ENCODE peak calls at places on chromosomes 16 and 17, in seven cellular contexts. One of them, this sample, is unnamed.

GRCh38 chr17:82704886-82705285 is 6.4 kb upstream of the RAB40B start:
- DNase-seq in transverse colon: no peak
- DNase-seq in uterus: no peak
- DNase-seq in IMR-90: no peak
- DNase-seq in sigmoid colon: no peak
- DNase-seq in A549: no peak
- DNase-seq in ovary: no peak
- DNase-seq in this sample: no peak

GRCh38 chr17:8581002-8581658 is 49.4 kb downstream of the MYH10 start:
- DNase-seq in uterus: no peak
- DNase-seq in ovary: no peak
- DNase-seq in sigmoid colon: no peak
- DNase-seq in A549: no peak
- DNase-seq in IMR-90: no peak
- DNase-seq in transverse colon: no peak
- DNase-seq in this sample: no peak

GRCh38 chr17:30942311-30943079 is 20.8 kb downstream of the ADAP2 start:
- DNase-seq in ovary: no peak
- DNase-seq in IMR-90: peak; percentile 62
- DNase-seq in A549: no peak
- DNase-seq in transverse colon: no peak
- DNase-seq in sigmoid colon: no peak
- DNase-seq in uterus: no peak
- DNase-seq in this sample: no peak

GRCh38 chr16:69334696-69335095 is 4.3 kb upstream of the PDF start:
- DNase-seq in ovary: no peak
- DNase-seq in IMR-90: no peak
- DNase-seq in A549: no peak
- DNase-seq in transverse colon: no peak
- DNase-seq in uterus: no peak
- DNase-seq in sigmoid colon: no peak
- DNase-seq in this sample: no peak

GRCh38 chr16:1877804-1878203 is 5.8 kb upstream of the MEIOB start:
- DNase-seq in ovary: no peak
- DNase-seq in A549: no peak
- DNase-seq in sigmoid colon: peak; percentile 29
- DNase-seq in IMR-90: no peak
- DNase-seq in transverse colon: peak; percentile 54
- DNase-seq in uterus: no peak
- DNase-seq in this sample: no peak

GRCh38 chr17:41500131-41500911 is 5.1 kb downstream of the KRT13 start:
- DNase-seq in uterus: no peak
- DNase-seq in sigmoid colon: no peak
- DNase-seq in IMR-90: peak; percentile 76
- DNase-seq in A549: peak; percentile 50
- DNase-seq in ovary: no peak
- DNase-seq in transverse colon: no peak
- DNase-seq in this sample: no peak

GRCh38 chr17:75783069-75783783 is 1.4 kb upstream of the UNK start:
- DNase-seq in uterus: no peak
- DNase-seq in ovary: no peak
- DNase-seq in A549: peak; percentile 59
- DNase-seq in IMR-90: peak; percentile 64
- DNase-seq in sigmoid colon: no peak
- DNase-seq in transverse colon: no peak
- DNase-seq in this sample: no peak

GRCh38 chr16:53219795-53220194 is 165.0 kb downstream of the CHD9 start:
- DNase-seq in transverse colon: no peak
- DNase-seq in sigmoid colon: no peak
- DNase-seq in uterus: no peak
- DNase-seq in A549: peak; percentile 27
- DNase-seq in ovary: no peak
- DNase-seq in IMR-90: peak; percentile 69
- DNase-seq in this sample: no peak

GRCh38 chr17:48100591-48101011 is 677 bp downstream of the CBX1 start:
- DNase-seq in IMR-90: peak; percentile 58
- DNase-seq in uterus: peak; percentile 63
- DNase-seq in A549: peak; percentile 79
- DNase-seq in sigmoid colon: peak; percentile 81
- DNase-seq in transverse colon: peak; percentile 54
- DNase-seq in ovary: peak; percentile 59
- DNase-seq in this sample: peak; percentile 56

GRCh38 chr17:28072935-28073533 is 30.6 kb downstream of the NLK start:
- DNase-seq in IMR-90: no peak
- DNase-seq in A549: no peak
- DNase-seq in transverse colon: no peak
- DNase-seq in sigmoid colon: no peak
- DNase-seq in uterus: no peak
- DNase-seq in ovary: no peak
- DNase-seq in this sample: no peak

GRCh38 chr17:21199856-21200255 is 14.1 kb downstream of the TMEM11 start:
- DNase-seq in A549: no peak
- DNase-seq in ovary: no peak
- DNase-seq in transverse colon: no peak
- DNase-seq in sigmoid colon: no peak
- DNase-seq in IMR-90: no peak
- DNase-seq in uterus: no peak
- DNase-seq in this sample: no peak

GRCh38 chr17:7263071-7263800 is 958 bp upstream of the CLDN7 start:
- DNase-seq in A549: peak; percentile 46
- DNase-seq in sigmoid colon: no peak
- DNase-seq in IMR-90: no peak
- DNase-seq in uterus: no peak
- DNase-seq in ovary: no peak
- DNase-seq in transverse colon: peak; percentile 95
- DNase-seq in this sample: peak; percentile 70

GRCh38 chr17:7261377-7262191 is 694 bp downstream of the CLDN7 start:
- DNase-seq in ovary: no peak
- DNase-seq in uterus: no peak
- DNase-seq in A549: no peak
- DNase-seq in sigmoid colon: no peak
- DNase-seq in IMR-90: no peak
- DNase-seq in transverse colon: no peak
- DNase-seq in this sample: no peak

GRCh38 chr17:7260601-7261376 is 1.5 kb downstream of the CLDN7 start:
- DNase-seq in sigmoid colon: no peak
- DNase-seq in transverse colon: peak; percentile 84
- DNase-seq in uterus: no peak
- DNase-seq in ovary: no peak
- DNase-seq in A549: no peak
- DNase-seq in IMR-90: no peak
- DNase-seq in this sample: peak; percentile 86

GRCh38 chr17:7263801-7264078 is 1.5 kb upstream of the CLDN7 start:
- DNase-seq in uterus: no peak
- DNase-seq in IMR-90: no peak
- DNase-seq in A549: no peak
- DNase-seq in sigmoid colon: no peak
- DNase-seq in ovary: no peak
- DNase-seq in transverse colon: peak; percentile 76
- DNase-seq in this sample: no peak

DNA sequence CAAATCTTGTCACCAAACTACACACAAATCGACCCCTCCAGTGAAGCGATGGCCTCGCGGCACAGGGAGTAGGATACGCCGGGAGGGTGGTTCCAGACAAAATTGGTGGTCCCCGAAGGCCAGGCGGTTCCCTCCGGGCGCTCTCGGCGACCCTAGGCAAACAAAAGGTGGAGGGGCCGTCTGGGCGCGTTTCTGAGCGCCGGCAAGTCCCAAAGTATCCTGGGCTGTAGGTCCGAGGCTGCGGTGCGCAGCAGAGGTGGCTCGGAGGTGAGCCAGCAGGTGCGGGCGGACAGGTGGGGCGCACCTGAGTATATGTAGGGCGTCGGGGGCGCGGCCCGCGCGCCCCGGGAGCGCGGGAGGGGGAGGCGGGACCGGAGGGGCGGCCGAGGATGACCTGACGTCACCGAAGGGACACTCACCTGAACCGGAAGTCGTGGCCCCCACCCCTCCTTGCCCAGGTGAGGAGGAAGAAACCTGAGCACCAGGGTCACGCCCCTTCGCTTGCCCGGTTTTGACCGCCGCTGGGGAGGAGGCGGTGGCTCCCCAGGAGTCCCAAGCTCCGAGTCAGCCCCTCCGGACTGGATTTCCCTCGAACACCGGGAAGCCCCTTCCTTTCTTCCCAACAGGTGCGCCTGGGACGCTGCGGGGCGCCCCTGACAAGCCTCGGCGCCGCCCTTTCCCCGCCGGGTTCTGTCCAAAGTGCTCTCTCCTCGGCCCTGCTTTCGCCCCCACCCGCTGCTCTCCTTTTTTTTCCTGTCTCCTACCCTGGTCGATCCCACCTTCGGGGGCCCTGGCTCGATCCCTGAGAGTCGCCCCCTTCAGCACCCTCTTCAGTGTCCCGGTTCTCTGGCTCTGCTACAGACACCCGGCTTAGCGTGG is at the start of gene CLDN7:
- DNase-seq in transverse colon: peak; percentile 94
- DNase-seq in ovary: no peak
- DNase-seq in sigmoid colon: no peak
- DNase-seq in A549: no peak
- DNase-seq in IMR-90: no peak
- DNase-seq in uterus: no peak
- DNase-seq in this sample: peak; percentile 93
- TF ChIP-seq POLR2A in transverse colon: peak; percentile 99
- TF ChIP-seq POLR2A in ovary: no peak
- TF ChIP-seq POLR2A in sigmoid colon: no peak
- TF ChIP-seq POLR2A in A549: no peak
- TF ChIP-seq POLR2A in IMR-90: no peak
- TF ChIP-seq POLR2A in uterus: no peak
- TF ChIP-seq POLR2A in this sample: peak; percentile 76

DNA sequence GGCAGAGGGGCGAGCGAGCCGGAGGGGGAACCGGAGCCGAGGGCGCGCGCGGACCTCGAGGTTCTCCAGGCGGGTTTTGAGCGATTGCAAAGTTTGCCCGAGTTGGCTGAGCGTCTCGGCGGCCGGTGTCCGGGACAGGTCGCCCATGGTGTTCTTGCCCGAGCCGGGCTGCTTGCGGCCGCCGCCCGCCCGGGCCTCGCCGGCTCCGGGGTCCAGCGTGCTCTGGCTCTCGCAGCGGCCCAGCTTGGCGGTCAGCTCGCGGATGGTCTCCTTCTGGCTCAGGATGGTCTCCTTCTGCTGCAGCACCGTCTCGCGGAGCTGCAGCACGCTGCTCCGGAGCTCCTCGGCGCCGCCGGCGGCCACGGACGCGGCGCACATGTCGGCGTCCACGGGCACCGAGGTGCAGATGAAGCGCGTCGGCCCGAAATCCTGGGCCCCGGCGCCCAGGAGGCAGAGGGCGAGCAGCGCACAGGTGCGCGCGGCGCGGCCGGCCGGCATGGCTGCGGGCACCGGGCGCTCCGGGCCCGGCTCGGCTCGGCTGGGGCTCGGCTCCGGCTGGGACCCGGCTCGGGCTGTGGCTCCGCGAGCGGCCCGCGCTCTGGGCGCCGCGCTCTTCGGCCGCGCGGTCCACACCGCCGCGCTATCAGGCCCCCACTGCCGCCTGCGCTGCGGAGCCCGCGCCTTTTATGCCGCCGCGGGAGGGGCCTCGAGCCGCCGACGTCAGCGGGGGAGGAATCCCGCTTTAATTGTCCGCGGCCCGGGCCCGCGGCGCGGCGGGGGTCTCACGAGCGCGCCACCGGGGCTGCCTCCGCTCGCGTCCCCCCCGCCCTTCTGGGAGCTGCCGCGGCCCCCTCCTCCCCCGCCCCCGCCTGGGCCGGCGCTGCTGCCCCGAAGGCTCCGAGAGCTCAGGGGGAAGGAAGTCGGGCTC is at the start of gene NPTX1:
- DNase-seq in sigmoid colon: no peak
- DNase-seq in transverse colon: no peak
- DNase-seq in A549: peak; percentile 55
- DNase-seq in ovary: no peak
- DNase-seq in IMR-90: no peak
- DNase-seq in uterus: no peak
- DNase-seq in this sample: no peak
- H3K4me3 ChIP-seq in sigmoid colon: peak within 1 kb of the TSS; percentile 61
- H3K4me3 ChIP-seq in transverse colon: peak within 1 kb of the TSS; percentile 24
- H3K4me3 ChIP-seq in A549: peak within 1 kb of the TSS; percentile 54
- H3K4me3 ChIP-seq in ovary: peak within 1 kb of the TSS; percentile 26
- H3K4me3 ChIP-seq in IMR-90: peak within 1 kb of the TSS; percentile 35
- H3K4me3 ChIP-seq in uterus: no peak within 1 kb of the TSS
- H3K4me3 ChIP-seq in this sample: peak within 1 kb of the TSS; percentile 67

DNA sequence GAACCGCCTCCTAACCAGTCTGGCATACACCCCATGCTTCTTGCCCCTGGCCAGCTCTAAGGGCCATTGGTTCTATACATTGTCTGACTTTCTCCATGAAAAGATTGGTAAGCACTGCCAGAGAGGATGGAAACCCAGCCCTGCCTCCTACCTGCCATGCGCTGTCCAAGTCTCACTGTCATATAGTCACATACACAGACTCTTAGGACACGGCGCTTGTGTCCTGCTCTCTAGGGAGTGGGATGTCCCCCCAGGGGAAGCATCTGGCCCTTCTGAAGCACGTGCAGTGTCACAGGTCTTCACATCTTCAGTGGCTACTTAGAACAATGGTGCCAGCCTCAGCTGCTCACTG is 38.7 kb downstream of the MYO18A start:
- DNase-seq in uterus: no peak
- DNase-seq in A549: no peak
- DNase-seq in ovary: no peak
- DNase-seq in transverse colon: no peak
- DNase-seq in sigmoid colon: no peak
- DNase-seq in IMR-90: no peak
- DNase-seq in this sample: no peak
- TF ChIP-seq POLR2A in uterus: no peak
- TF ChIP-seq POLR2A in A549: no peak
- TF ChIP-seq POLR2A in ovary: no peak
- TF ChIP-seq POLR2A in transverse colon: no peak
- TF ChIP-seq POLR2A in sigmoid colon: no peak
- TF ChIP-seq POLR2A in IMR-90: no peak
- TF ChIP-seq POLR2A in this sample: no peak

GRCh38 chr16:60682219-60682618 is 1354.0 kb downstream of the CDH8 start:
- DNase-seq in ovary: no peak
- DNase-seq in uterus: no peak
- DNase-seq in sigmoid colon: no peak
- DNase-seq in IMR-90: no peak
- DNase-seq in transverse colon: no peak
- DNase-seq in A549: no peak
- DNase-seq in this sample: no peak

GRCh38 chr16:60681014-60681413 is 1355.2 kb downstream of the CDH8 start:
- DNase-seq in A549: no peak
- DNase-seq in sigmoid colon: no peak
- DNase-seq in transverse colon: no peak
- DNase-seq in ovary: no peak
- DNase-seq in IMR-90: no peak
- DNase-seq in uterus: no peak
- DNase-seq in this sample: no peak

GRCh38 chr16:60686824-60687223 is 1349.4 kb downstream of the CDH8 start:
- DNase-seq in sigmoid colon: no peak
- DNase-seq in ovary: no peak
- DNase-seq in IMR-90: no peak
- DNase-seq in uterus: no peak
- DNase-seq in A549: no peak
- DNase-seq in transverse colon: no peak
- DNase-seq in this sample: no peak

DNA sequence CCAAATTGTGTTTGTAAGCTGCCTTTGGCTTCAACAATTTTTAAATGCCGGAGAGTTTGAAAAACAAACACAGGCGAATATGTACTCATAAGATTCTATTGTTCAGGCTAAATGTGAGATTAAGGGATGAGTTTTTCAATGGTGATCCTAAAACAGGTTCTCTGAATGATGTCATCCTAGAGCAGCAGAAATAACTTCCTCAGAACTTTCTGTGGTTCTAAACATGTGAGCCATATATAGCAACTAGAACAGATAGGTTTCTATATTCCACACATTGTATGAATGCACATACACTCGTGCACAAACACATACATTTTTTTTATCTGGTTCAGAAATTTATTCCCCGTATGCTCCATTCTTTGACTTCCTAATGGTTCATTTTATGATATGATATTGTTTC is 1352.2 kb downstream of the CDH8 start:
- DNase-seq in IMR-90: no peak
- DNase-seq in uterus: no peak
- DNase-seq in transverse colon: no peak
- DNase-seq in sigmoid colon: no peak
- DNase-seq in A549: no peak
- DNase-seq in ovary: no peak
- DNase-seq in this sample: no peak
- H3K4me3 ChIP-seq in IMR-90: no peak overlapping the region
- H3K4me3 ChIP-seq in uterus: no peak overlapping the region
- H3K4me3 ChIP-seq in transverse colon: no peak overlapping the region
- H3K4me3 ChIP-seq in sigmoid colon: no peak overlapping the region
- H3K4me3 ChIP-seq in A549: no peak overlapping the region
- H3K4me3 ChIP-seq in ovary: no peak overlapping the region
- H3K4me3 ChIP-seq in this sample: no peak overlapping the region

This sample was measured in breast epithelium.